ENCODE peak calls at places on chromosomes 11 and 22, in seven cellular contexts. B is CD14-positive monocyte, W is nephron progenitor cell, X is fibroblast of lung, U is fibroblast of mammary gland, R is prostate gland, Y is suprapubic skin. I is an unnamed sample.

GRCh38 chr11:47433991-47434786 is 8.0 kb upstream of the PSMC3 start:
- DNase-seq in R (peak; percentile 28), Y (no peak), X (peak; percentile 88), B (no peak), W (no peak), U (peak; percentile 87), I (no peak)

GRCh38 chr11:1562469-1563148 is 9.5 kb downstream of the DUSP8 start:
- DNase-seq in R (no peak), B (no peak), Y (no peak), X (no peak), W (no peak), U (no peak), I (no peak)

GRCh38 chr11:122069946-122070345 is 46.1 kb downstream of the BLID start:
- DNase-seq in X (peak; percentile 94), R (no peak), U (peak; percentile 76), B (no peak), Y (peak; percentile 71), W (peak; percentile 76), I (peak; percentile 10)

GRCh38 chr22:27732391-27732790 is 69.2 kb downstream of the MN1 start:
- DNase-seq in W (no peak), U (no peak), B (no peak), Y (peak; percentile 31), R (no peak), X (no peak), I (no peak)

GRCh38 chr22:46123694-46124382 is 26.5 kb upstream of the PPARA start:
- DNase-seq in Y (no peak), B (no peak), R (no peak), U (no peak), X (no peak), W (no peak), I (no peak)

GRCh38 chr11:33135216-33135615 is 26.1 kb downstream of the CSTF3 start:
- DNase-seq in U (peak; percentile 83), X (peak; percentile 81), B (no peak), W (no peak), Y (no peak), R (no peak), I (no peak)

GRCh38 chr11:67670316-67671210 is 3.9 kb downstream of the ALDH3B2 start:
- DNase-seq in B (no peak), Y (no peak), X (no peak), U (no peak), W (no peak), R (no peak), I (no peak)

GRCh38 chr11:68481579-68482240 is 21.2 kb downstream of the PPP6R3 start:
- DNase-seq in U (no peak), B (no peak), Y (no peak), W (no peak), X (no peak), R (no peak), I (no peak)

GRCh38 chr11:33617672-33618362 is 82.8 kb downstream of the C11orf91 start:
- DNase-seq in W (no peak), R (no peak), U (no peak), B (no peak), Y (no peak), X (peak; percentile 20), I (no peak)

DNA sequence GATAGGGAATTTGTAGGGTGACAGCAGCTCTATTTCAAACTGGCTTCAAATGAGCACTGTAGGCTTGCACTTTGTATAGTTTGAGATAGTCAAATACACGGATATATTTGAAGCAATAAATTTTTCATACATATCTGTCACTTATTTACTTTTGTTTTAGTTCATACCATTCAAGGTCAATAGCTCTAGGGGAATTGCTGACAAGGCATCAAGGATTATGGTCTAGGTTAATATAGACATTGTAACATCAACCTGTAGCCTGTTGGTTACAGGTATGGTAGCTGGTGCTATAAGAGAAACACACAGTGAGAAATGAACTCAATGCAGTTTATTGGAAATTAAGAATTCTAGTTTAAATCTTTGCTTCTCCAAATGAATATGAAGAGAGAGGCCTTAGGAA is 267.6 kb downstream of the SOX6 start:
- DNase-seq in B (no peak), X (no peak), R (no peak), U (no peak), W (no peak), Y (no peak), I (no peak)
- TF ChIP-seq CTCF in B (no peak), X (no peak), R (no peak), U (no peak), W (no peak), Y (no peak), I (no peak)

GRCh38 chr11:133531450-133531849 is 851 bp downstream of the OPCML start:
- DNase-seq in U (no peak), W (no peak), Y (no peak), B (no peak), X (no peak), R (no peak), I (no peak)
- TF ChIP-seq CTCF in U (no peak), W (no peak), Y (no peak), B (no peak), X (no peak), R (no peak), I (no peak)

GRCh38 chr11:110738641-110739040 is 26.4 kb upstream of the ARHGAP20 start:
- DNase-seq in B (no peak), W (no peak), U (no peak), Y (no peak), R (no peak), X (no peak), I (no peak)
- TF ChIP-seq CTCF in B (no peak), W (no peak), U (no peak), Y (no peak), R (no peak), X (no peak), I (no peak)

GRCh38 chr11:22730319-22730718 is 63.9 kb downstream of the GAS2 start:
- DNase-seq in Y (no peak), B (no peak), X (no peak), W (no peak), R (no peak), U (peak; percentile 1), I (peak; percentile 6)
- TF ChIP-seq CTCF in Y (no peak), B (no peak), X (no peak), W (no peak), R (no peak), U (no peak), I (no peak)

GRCh38 chr11:35715649-35716048 is 53.1 kb downstream of the TRIM44 start:
- DNase-seq in U (no peak), X (no peak), W (no peak), B (no peak), Y (no peak), R (no peak), I (no peak)

GRCh38 chr11:35717520-35717919 is 54.9 kb downstream of the TRIM44 start:
- DNase-seq in X (no peak), W (no peak), Y (no peak), B (no peak), R (no peak), U (no peak), I (no peak)

GRCh38 chr11:35714882-35715612 is 52.5 kb downstream of the TRIM44 start:
- DNase-seq in U (peak; percentile 73), B (no peak), R (no peak), W (no peak), X (peak; percentile 39), Y (no peak), I (peak; percentile 45)

GRCh38 chr11:35712533-35712932 is 50.0 kb downstream of the TRIM44 start:
- DNase-seq in R (no peak), B (no peak), X (no peak), Y (no peak), W (no peak), U (no peak), I (no peak)

GRCh38 chr11:35717043-35717442 is 54.5 kb downstream of the TRIM44 start:
- DNase-seq in R (no peak), Y (no peak), B (no peak), X (no peak), U (no peak), W (no peak), I (peak; percentile 7)
- TF ChIP-seq CTCF in R (no peak), Y (no peak), B (no peak), X (no peak), U (peak; percentile 4), W (no peak), I (no peak)

DNA sequence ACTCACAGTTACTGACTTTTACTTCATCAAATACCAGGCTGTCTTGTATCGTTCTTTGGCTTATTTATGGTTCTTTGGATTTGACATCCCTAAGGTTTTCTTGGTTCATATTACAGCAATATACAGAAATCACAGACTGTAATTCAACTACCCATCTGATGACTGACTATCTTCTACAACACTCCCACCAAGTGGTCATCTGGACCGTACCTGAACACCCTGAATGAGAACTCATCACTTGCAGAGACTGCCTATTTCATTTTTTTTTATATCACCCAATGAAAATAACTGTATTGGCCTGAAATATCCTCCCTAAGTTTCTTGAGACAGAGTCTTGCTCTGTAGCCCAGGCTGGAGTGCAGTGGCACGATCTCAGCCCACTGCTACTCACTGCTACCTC is 9.5 kb upstream of the UPB1 start:
- DNase-seq in W (no peak), Y (no peak), R (no peak), X (no peak), B (no peak), U (no peak), I (no peak)
- TF ChIP-seq CTCF in W (no peak), Y (no peak), R (no peak), X (no peak), B (no peak), U (no peak), I (no peak)

DNA sequence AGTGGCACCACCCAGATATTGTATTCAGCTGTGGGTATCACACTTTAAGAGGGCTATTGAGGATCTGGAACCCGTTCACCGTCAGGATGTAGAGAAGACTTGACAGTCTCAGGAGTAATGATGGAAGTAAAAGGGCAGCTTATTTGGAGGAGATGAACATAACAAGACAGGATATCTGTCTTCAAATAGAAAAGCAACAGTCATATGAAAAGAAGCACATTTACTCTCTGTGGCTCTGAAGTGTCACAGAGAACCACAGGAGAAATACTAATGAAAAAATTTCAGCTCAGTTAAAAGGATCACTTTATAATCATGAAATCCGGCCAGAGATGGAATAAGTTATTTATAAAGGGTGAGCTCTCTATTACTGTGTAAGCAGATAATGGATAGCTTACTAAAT is 200.8 kb downstream of the FAM76B start:
- DNase-seq in X (no peak), R (no peak), W (no peak), Y (no peak), U (no peak), B (no peak), I (no peak)
- TF ChIP-seq CTCF in X (no peak), R (no peak), W (no peak), Y (no peak), U (no peak), B (no peak), I (no peak)

I was measured in GM20000.